ENCODE peak calls at places on chromosomes 1 and 21, in eight cellular contexts. One of them, this sample, is unnamed.

GRCh38 chr1:202247104-202247503 is 53.5 kb downstream of the LGR6 start:
- DNase-seq in transverse colon: no peak
- DNase-seq in GM12891: no peak
- DNase-seq in stomach: no peak
- DNase-seq in breast epithelium: peak; percentile 12
- DNase-seq in prostate gland: no peak
- DNase-seq in GM23338: no peak
- DNase-seq in sigmoid colon: peak; percentile 13
- DNase-seq in this sample: no peak

GRCh38 chr1:59453297-59453970 is 156.5 kb downstream of the FGGY start:
- DNase-seq in sigmoid colon: no peak
- DNase-seq in GM12891: no peak
- DNase-seq in prostate gland: no peak
- DNase-seq in GM23338: no peak
- DNase-seq in transverse colon: no peak
- DNase-seq in breast epithelium: no peak
- DNase-seq in stomach: no peak
- DNase-seq in this sample: no peak

GRCh38 chr1:187715483-187715882 is 886.7 kb downstream of the PLA2G4A start:
- DNase-seq in breast epithelium: no peak
- DNase-seq in stomach: no peak
- DNase-seq in GM23338: no peak
- DNase-seq in transverse colon: no peak
- DNase-seq in sigmoid colon: no peak
- DNase-seq in prostate gland: no peak
- DNase-seq in GM12891: no peak
- DNase-seq in this sample: no peak

GRCh38 chr21:37276377-37276776 is 9.2 kb upstream of the VPS26C start:
- DNase-seq in breast epithelium: no peak
- DNase-seq in sigmoid colon: no peak
- DNase-seq in stomach: no peak
- DNase-seq in transverse colon: no peak
- DNase-seq in GM12891: no peak
- DNase-seq in prostate gland: no peak
- DNase-seq in GM23338: no peak
- DNase-seq in this sample: no peak

GRCh38 chr1:204991342-204991844 is 51.6 kb upstream of the CNTN2 start:
- DNase-seq in GM23338: peak; percentile 75
- DNase-seq in sigmoid colon: no peak
- DNase-seq in breast epithelium: no peak
- DNase-seq in stomach: no peak
- DNase-seq in transverse colon: no peak
- DNase-seq in prostate gland: no peak
- DNase-seq in GM12891: peak; percentile 41
- DNase-seq in this sample: no peak

GRCh38 chr21:26469789-26470188 is 103.3 kb downstream of the CYYR1 start:
- DNase-seq in prostate gland: no peak
- DNase-seq in sigmoid colon: no peak
- DNase-seq in stomach: no peak
- DNase-seq in GM23338: no peak
- DNase-seq in transverse colon: no peak
- DNase-seq in breast epithelium: no peak
- DNase-seq in GM12891: no peak
- DNase-seq in this sample: no peak

GRCh38 chr1:64403331-64403730 is 66.6 kb upstream of the CACHD1 start:
- DNase-seq in sigmoid colon: no peak
- DNase-seq in GM12891: no peak
- DNase-seq in GM23338: no peak
- DNase-seq in stomach: no peak
- DNase-seq in transverse colon: no peak
- DNase-seq in prostate gland: no peak
- DNase-seq in breast epithelium: no peak
- DNase-seq in this sample: no peak

GRCh38 chr1:8789314-8790214 is 27.9 kb downstream of the RERE start:
- DNase-seq in breast epithelium: peak; percentile 70
- DNase-seq in transverse colon: no peak
- DNase-seq in sigmoid colon: peak; percentile 35
- DNase-seq in GM23338: peak; percentile 81
- DNase-seq in prostate gland: peak; percentile 28
- DNase-seq in stomach: no peak
- DNase-seq in GM12891: no peak
- DNase-seq in this sample: no peak

DNA sequence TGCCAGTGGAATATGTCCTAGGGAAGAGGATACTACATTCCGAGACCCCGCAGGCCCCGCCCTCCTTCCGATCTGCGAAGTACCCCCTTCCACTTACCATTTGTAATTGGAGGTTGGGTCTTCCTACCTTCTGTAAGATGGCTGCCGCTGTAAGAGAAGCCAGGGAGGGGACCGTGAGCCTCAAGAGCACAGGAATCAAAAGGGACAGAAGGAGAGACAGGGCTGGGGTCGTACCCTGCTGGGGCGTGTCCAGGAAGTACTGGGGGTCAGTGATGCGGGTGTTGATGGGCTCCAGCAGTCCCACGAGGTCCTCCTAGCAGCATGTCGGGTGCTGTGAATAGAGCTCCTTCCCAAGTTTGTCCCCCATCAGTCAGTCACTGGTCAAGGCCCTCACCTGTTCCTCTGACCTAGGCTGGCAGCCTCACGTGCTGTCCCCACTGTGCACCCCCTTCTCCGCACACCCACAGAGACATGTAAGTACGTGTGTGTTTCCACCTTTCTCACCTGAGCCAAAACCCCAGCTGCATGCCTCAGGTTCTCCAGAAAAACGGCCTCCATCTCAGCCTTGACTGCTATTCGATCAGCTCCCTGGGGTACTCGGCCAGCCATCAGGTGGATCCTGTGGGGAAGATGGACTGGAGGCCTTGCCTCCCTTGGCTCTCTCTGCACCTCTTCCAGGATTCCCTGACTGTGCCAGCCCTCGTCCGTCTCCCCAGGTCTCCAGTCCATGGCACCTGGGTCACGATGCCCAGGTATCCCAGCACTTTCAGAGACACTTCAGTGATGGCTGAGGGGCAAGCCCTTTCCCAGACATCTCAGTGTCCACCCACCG is 1.8 kb downstream of the HYI start:
- DNase-seq in transverse colon: no peak
- DNase-seq in prostate gland: no peak
- DNase-seq in GM12891: no peak
- DNase-seq in stomach: no peak
- DNase-seq in breast epithelium: no peak
- DNase-seq in GM23338: no peak
- DNase-seq in sigmoid colon: peak; percentile 64
- DNase-seq in this sample: no peak
- TF ChIP-seq POLR2AphosphoS5 in transverse colon: no peak
- TF ChIP-seq POLR2AphosphoS5 in prostate gland: no peak
- TF ChIP-seq POLR2AphosphoS5 in GM12891: no peak
- TF ChIP-seq POLR2AphosphoS5 in stomach: no peak
- TF ChIP-seq POLR2AphosphoS5 in breast epithelium: no peak
- TF ChIP-seq POLR2AphosphoS5 in GM23338: no peak
- TF ChIP-seq POLR2AphosphoS5 in sigmoid colon: no peak
- TF ChIP-seq POLR2AphosphoS5 in this sample: no peak

GRCh38 chr1:75345538-75346292 is 211.5 kb downstream of the LHX8 start:
- DNase-seq in transverse colon: no peak
- DNase-seq in stomach: no peak
- DNase-seq in GM23338: no peak
- DNase-seq in breast epithelium: no peak
- DNase-seq in prostate gland: no peak
- DNase-seq in GM12891: no peak
- DNase-seq in sigmoid colon: no peak
- DNase-seq in this sample: no peak

GRCh38 chr1:75338974-75339483 is 204.8 kb downstream of the LHX8 start:
- DNase-seq in sigmoid colon: no peak
- DNase-seq in stomach: no peak
- DNase-seq in breast epithelium: no peak
- DNase-seq in prostate gland: no peak
- DNase-seq in GM23338: peak; percentile 45
- DNase-seq in transverse colon: no peak
- DNase-seq in GM12891: peak; percentile 2
- DNase-seq in this sample: no peak

GRCh38 chr1:75341537-75341936 is 207.3 kb downstream of the LHX8 start:
- DNase-seq in stomach: no peak
- DNase-seq in sigmoid colon: no peak
- DNase-seq in breast epithelium: no peak
- DNase-seq in transverse colon: no peak
- DNase-seq in GM12891: no peak
- DNase-seq in GM23338: no peak
- DNase-seq in prostate gland: no peak
- DNase-seq in this sample: no peak

DNA sequence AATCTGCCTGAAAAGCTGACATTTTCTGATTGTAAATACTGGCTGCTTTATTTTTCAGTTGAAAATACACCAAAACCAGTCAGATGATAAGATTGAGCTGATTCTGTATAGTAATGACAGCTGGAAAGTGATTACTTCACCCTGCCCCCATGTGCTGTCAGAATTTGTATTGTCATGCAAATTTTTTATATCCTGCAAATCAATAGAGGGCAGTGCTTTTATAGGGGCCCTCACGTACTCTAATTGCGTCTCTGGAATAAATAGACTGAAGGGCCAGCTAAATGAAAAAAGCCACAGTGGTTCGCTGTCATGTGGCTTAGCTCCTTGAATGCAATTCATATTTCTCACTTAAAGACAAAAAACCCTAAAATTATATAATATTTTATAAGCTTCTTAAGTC is 208.6 kb downstream of the LHX8 start:
- DNase-seq in GM23338: peak; percentile 24
- DNase-seq in sigmoid colon: no peak
- DNase-seq in stomach: no peak
- DNase-seq in prostate gland: no peak
- DNase-seq in breast epithelium: no peak
- DNase-seq in GM12891: no peak
- DNase-seq in transverse colon: no peak
- DNase-seq in this sample: no peak
- TF ChIP-seq POLR2AphosphoS5 in GM23338: no peak
- TF ChIP-seq POLR2AphosphoS5 in sigmoid colon: no peak
- TF ChIP-seq POLR2AphosphoS5 in stomach: no peak
- TF ChIP-seq POLR2AphosphoS5 in prostate gland: no peak
- TF ChIP-seq POLR2AphosphoS5 in breast epithelium: no peak
- TF ChIP-seq POLR2AphosphoS5 in GM12891: no peak
- TF ChIP-seq POLR2AphosphoS5 in transverse colon: no peak
- TF ChIP-seq POLR2AphosphoS5 in this sample: no peak

GRCh38 chr1:43302226-43302625 is 1.4 kb downstream of the TIE1 start:
- DNase-seq in prostate gland: no peak
- DNase-seq in GM12891: no peak
- DNase-seq in stomach: no peak
- DNase-seq in transverse colon: no peak
- DNase-seq in GM23338: no peak
- DNase-seq in breast epithelium: no peak
- DNase-seq in sigmoid colon: no peak
- DNase-seq in this sample: no peak

GRCh38 chr1:43299101-43299500 is 1.7 kb upstream of the TIE1 start:
- DNase-seq in GM12891: no peak
- DNase-seq in stomach: no peak
- DNase-seq in transverse colon: no peak
- DNase-seq in breast epithelium: no peak
- DNase-seq in prostate gland: no peak
- DNase-seq in GM23338: no peak
- DNase-seq in sigmoid colon: no peak
- DNase-seq in this sample: no peak

GRCh38 chr1:43298055-43298454 is 2.7 kb upstream of the TIE1 start:
- DNase-seq in transverse colon: no peak
- DNase-seq in prostate gland: no peak
- DNase-seq in sigmoid colon: no peak
- DNase-seq in stomach: no peak
- DNase-seq in GM12891: no peak
- DNase-seq in GM23338: no peak
- DNase-seq in breast epithelium: no peak
- DNase-seq in this sample: no peak

GRCh38 chr1:43302721-43303476 is 2.1 kb downstream of the TIE1 start:
- DNase-seq in GM12891: no peak
- DNase-seq in sigmoid colon: peak; percentile 4
- DNase-seq in stomach: no peak
- DNase-seq in GM23338: no peak
- DNase-seq in prostate gland: no peak
- DNase-seq in transverse colon: peak; percentile 76
- DNase-seq in breast epithelium: no peak
- DNase-seq in this sample: no peak

DNA sequence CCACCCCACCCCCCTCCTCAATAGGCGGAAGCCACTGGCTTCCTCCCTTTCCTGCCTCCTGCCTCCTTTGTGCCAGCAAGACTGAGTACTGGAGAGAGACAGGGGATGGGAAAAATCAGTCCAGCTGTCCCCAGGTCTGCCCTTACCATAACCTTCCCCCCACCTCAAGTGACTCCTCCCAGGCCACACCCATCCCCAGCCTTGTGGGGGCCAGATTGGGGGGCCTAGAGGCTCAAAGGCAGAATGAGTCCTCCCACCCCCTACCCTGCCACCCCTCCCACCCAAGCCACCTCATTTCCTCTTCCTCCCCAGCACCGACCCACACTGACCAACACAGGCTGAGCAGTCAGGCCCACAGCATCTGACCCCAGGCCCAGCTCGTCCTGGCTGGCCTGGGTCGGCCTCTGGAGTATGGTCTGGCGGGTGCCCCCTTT is at the start of gene TIE1:
- DNase-seq in GM12891: no peak
- DNase-seq in prostate gland: no peak
- DNase-seq in breast epithelium: no peak
- DNase-seq in transverse colon: no peak
- DNase-seq in stomach: no peak
- DNase-seq in GM23338: no peak
- DNase-seq in sigmoid colon: no peak
- DNase-seq in this sample: no peak
- TF ChIP-seq POLR2AphosphoS5 in GM12891: no peak
- TF ChIP-seq POLR2AphosphoS5 in prostate gland: peak; percentile 3
- TF ChIP-seq POLR2AphosphoS5 in breast epithelium: no peak
- TF ChIP-seq POLR2AphosphoS5 in transverse colon: no peak
- TF ChIP-seq POLR2AphosphoS5 in stomach: no peak
- TF ChIP-seq POLR2AphosphoS5 in GM23338: no peak
- TF ChIP-seq POLR2AphosphoS5 in sigmoid colon: peak; percentile 59
- TF ChIP-seq POLR2AphosphoS5 in this sample: no peak

GRCh38 chr1:30488324-30488913 is 235.0 kb downstream of the MATN1 start:
- DNase-seq in prostate gland: no peak
- DNase-seq in transverse colon: no peak
- DNase-seq in GM12891: no peak
- DNase-seq in breast epithelium: no peak
- DNase-seq in GM23338: no peak
- DNase-seq in sigmoid colon: no peak
- DNase-seq in stomach: no peak
- DNase-seq in this sample: no peak

GRCh38 chr1:30489737-30490389 is 233.5 kb downstream of the MATN1 start:
- DNase-seq in breast epithelium: no peak
- DNase-seq in stomach: no peak
- DNase-seq in GM12891: no peak
- DNase-seq in GM23338: no peak
- DNase-seq in prostate gland: no peak
- DNase-seq in transverse colon: no peak
- DNase-seq in sigmoid colon: no peak
- DNase-seq in this sample: no peak

GRCh38 chr1:30490554-30491053 is 232.8 kb downstream of the MATN1 start:
- DNase-seq in stomach: no peak
- DNase-seq in prostate gland: no peak
- DNase-seq in sigmoid colon: no peak
- DNase-seq in GM12891: no peak
- DNase-seq in GM23338: no peak
- DNase-seq in breast epithelium: no peak
- DNase-seq in transverse colon: no peak
- DNase-seq in this sample: no peak

GRCh38 chr1:30491831-30492230 is 231.6 kb downstream of the MATN1 start:
- DNase-seq in prostate gland: no peak
- DNase-seq in breast epithelium: no peak
- DNase-seq in GM23338: no peak
- DNase-seq in transverse colon: no peak
- DNase-seq in GM12891: no peak
- DNase-seq in sigmoid colon: no peak
- DNase-seq in stomach: no peak
- DNase-seq in this sample: no peak

DNA sequence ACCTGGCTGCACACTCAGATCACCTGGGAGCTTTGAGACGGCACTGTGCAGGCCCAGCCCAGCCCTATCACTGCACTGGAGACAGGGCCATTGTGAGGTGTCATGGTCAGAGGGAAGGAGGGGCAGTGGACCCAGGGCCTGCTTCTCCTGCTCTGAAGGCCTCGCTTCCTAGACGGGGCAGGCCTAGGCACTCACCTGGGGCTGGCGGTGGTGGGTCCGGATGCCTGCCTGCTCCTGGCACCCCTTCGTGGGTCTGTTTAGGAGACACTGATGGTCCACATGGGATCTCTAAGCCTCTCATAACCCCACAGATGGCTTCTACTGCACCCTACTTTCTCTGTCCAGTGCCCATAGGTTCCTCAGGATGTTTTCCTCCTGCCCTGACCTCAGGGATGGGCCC is 230.9 kb downstream of the MATN1 start:
- DNase-seq in sigmoid colon: no peak
- DNase-seq in GM23338: no peak
- DNase-seq in GM12891: no peak
- DNase-seq in transverse colon: no peak
- DNase-seq in stomach: no peak
- DNase-seq in breast epithelium: no peak
- DNase-seq in prostate gland: no peak
- DNase-seq in this sample: no peak
- TF ChIP-seq POLR2AphosphoS5 in sigmoid colon: no peak
- TF ChIP-seq POLR2AphosphoS5 in GM23338: no peak
- TF ChIP-seq POLR2AphosphoS5 in GM12891: no peak
- TF ChIP-seq POLR2AphosphoS5 in transverse colon: no peak
- TF ChIP-seq POLR2AphosphoS5 in stomach: no peak
- TF ChIP-seq POLR2AphosphoS5 in breast epithelium: no peak
- TF ChIP-seq POLR2AphosphoS5 in prostate gland: no peak
- TF ChIP-seq POLR2AphosphoS5 in this sample: no peak